ENCODE peak calls at places on chromosome 19, in five cellular contexts. C is HCT116, G is PC-3, R is neural progenitor cell, W is MM.1S. O is an unnamed sample.

GRCh38 chr19:763181-763580 is 12.3 kb downstream of the MISP start:
- DNase-seq in R (no peak), C (no peak), G (no peak), W (no peak), O (no peak)

GRCh38 chr19:16371540-16371986 is 46.9 kb downstream of the KLF2 start:
- DNase-seq in G (no peak), C (no peak), W (peak), R (no peak), O (no peak)

GRCh38 chr19:36745870-36746269 is 26.7 kb downstream of the ZNF850 start:
- DNase-seq in W (no peak), R (no peak), C (no peak), G (no peak), O (no peak)

GRCh38 chr19:48719263-48720171 is at the start of gene MAMSTR:
- DNase-seq in G (no peak), W (no peak), R (no peak), C (no peak), O (no peak)

GRCh38 chr19:10453852-10454251 is 33.5 kb downstream of the PDE4A start:
- DNase-seq in G (no peak), C (no peak), W (no peak), R (no peak), O (no peak)

GRCh38 chr19:23799321-23799720 is 40.6 kb upstream of the ZNF681 start:
- DNase-seq in W (peak), R (no peak), C (no peak), G (no peak), O (no peak)

GRCh38 chr19:14472202-14472961 is 2.8 kb downstream of the PTGER1 start:
- DNase-seq in G (peak), R (peak), C (peak), W (peak), O (peak)

GRCh38 chr19:15259900-15260299 is 27.7 kb upstream of the EPHX3 start:
- DNase-seq in R (no peak), G (no peak), C (no peak), W (no peak), O (no peak)

GRCh38 chr19:38675611-38676010 is 28.2 kb downstream of the ACTN4 start:
- DNase-seq in W (peak), R (no peak), G (no peak), C (no peak), O (peak)

GRCh38 chr19:16066611-16067104 is 9.6 kb upstream of the TPM4 start:
- DNase-seq in G (peak), W (peak), C (peak), R (no peak), O (peak)

DNA sequence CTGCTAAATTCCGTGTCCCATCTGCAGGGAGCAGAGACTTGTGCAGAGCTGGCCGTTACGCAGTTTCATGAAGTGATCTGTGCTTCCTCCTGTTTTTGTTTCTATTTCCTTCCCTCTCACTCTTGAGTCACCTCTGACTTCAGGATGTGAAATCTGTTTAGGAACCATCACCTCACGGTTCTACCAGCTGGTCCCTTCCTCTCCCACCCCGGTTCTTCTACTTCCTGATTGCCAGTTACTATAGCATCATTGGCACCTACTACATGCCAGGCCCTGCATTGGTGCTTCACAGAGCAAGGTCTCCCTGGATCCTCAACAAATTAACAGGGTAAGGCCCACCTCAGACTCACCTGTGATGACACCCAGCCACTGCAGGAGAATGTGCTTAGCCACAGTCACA is 8.6 kb downstream of the MAU2 start:
- DNase-seq in C (no peak), G (no peak), W (no peak), R (no peak), O (no peak)
- H3K9ac ChIP-seq in C (no peak), G (no peak), W (no peak), R (no peak), O (no peak)

GRCh38 chr19:12838182-12838890 is at the start of gene MAST1:
- DNase-seq in G (peak), R (peak), C (no peak), W (peak), O (peak)
- TF ChIP-seq EZH2 in G (no peak), R (peak), C (no peak), W (no peak), O (no peak)

GRCh38 chr19:33546656-33547055 is 25.1 kb upstream of the PEPD start:
- DNase-seq in R (no peak), C (no peak), G (no peak), W (no peak), O (no peak)
- TF ChIP-seq EZH2phosphoT487 in R (no peak), C (no peak), G (no peak), W (no peak), O (no peak)

GRCh38 chr19:13187419-13187818 is 37.2 kb downstream of the IER2 start:
- DNase-seq in R (no peak), G (no peak), W (no peak), C (no peak), O (no peak)

GRCh38 chr19:13176345-13176744 is 26.1 kb downstream of the IER2 start:
- DNase-seq in R (no peak), W (no peak), G (peak), C (no peak), O (no peak)

DNA sequence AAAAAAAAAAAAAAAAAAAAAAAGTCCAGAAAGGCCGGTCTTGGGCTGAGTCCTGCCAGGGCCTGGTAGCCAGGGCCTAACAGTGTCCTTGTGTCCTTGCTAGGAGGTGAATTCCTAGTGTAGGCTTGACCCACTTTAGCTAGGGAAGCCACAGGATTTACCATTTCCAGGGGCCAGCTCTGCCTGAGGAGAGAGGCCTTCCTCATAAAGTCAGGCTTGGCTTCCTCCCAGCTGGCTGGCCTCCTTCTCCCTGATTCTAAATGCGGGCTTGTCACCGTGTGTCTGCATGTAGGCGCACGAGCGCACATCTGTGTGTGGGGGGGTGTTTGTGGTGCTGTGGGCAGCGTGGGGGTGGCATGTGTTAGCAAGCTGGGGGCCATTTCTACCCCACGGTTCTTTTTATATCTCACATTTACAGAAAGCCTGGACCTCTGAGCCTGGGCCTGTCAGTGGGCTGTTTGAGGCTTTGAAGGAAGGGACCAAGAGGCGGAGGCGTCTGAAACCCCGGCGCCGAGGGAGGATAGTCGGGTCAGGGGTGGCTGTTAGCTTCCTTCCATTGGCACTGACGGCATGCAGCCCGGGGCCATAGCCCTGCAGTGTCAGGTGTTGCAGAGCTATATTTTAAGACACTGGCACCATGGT is 31.7 kb downstream of the IER2 start:
- DNase-seq in G (peak), W (no peak), C (no peak), R (no peak), O (peak)
- H3K9ac ChIP-seq in G (peak), W (no peak), C (no peak), R (no peak), O (peak)

DNA sequence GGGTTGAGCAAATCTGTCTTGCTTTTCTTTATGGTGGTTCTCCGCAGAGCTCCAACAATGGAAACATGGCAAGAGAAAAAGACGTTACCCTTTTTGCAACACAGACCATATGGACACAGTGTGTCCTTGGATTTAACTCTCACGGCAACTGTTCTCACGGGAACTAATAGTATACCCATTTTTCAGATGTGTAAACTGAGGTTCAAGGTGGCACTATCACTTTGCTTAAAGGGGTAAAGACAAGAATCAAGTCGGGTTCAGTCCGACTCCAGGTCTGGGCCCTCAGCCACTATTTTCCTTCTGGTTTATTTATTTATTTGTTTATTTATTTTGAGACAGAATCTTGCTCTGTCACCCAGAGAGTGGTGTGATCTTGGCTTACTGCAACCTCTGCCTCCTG is 176.0 kb downstream of the CACNA1A start:
- DNase-seq in W (no peak), G (no peak), C (no peak), R (no peak), O (no peak)
- TF ChIP-seq EZH2 in W (no peak), G (no peak), C (no peak), R (no peak), O (no peak)

GRCh38 chr19:35146746-35147466 is 3.9 kb downstream of the FXYD7 start:
- DNase-seq in C (no peak), R (no peak), G (no peak), W (no peak), O (no peak)

GRCh38 chr19:35143231-35143715 is at the start of gene FXYD7:
- DNase-seq in R (peak), W (no peak), G (no peak), C (no peak), O (no peak)

GRCh38 chr19:35144259-35144599 is 1.2 kb downstream of the FXYD7 start:
- DNase-seq in G (no peak), R (peak), C (no peak), W (no peak), O (no peak)

GRCh38 chr19:35143818-35144217 is 763 bp downstream of the FXYD7 start:
- DNase-seq in W (no peak), G (no peak), R (no peak), C (no peak), O (no peak)

DNA sequence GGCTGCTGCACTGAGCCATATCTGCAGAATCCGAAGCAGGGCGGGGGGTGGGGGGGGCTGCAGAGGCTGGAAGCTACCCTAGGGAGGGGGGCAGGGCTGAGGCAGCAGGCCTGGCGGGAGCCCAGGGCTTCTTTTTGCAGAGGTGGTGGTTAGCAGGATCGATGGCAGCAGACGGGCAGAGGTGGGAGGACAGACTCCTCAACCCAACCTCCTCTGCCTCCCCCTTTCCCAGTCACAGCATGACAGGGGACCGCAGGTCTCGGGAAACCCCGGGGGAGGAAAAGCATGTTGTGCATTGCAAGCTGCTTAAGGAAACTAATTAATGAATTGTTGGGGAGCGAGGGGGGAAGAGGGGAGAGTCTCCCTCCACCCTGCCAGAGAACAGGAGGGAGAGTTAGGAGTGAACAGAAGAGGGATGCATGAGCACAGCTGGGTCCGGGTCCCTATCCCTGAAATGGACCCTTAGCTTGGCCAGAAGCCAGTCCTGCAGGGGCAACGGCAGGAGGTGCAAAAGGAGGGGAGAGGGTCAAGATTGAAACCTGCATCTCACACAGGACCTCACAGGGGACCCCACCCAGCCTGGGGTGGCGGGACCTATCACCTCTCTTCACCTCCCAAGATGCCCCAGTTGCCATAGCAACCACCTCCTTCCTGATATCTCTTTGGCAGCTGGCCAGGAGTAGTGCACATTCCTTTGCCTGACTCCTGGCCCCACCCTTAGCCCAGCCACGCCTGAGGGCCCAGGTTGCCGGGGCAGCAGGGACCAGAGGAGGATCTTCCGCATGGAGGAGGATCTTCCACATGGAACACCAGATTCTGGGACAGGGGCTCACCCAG is 1.8 kb downstream of the FXYD7 start:
- DNase-seq in C (no peak), G (peak), R (peak), W (no peak), O (no peak)
- TF ChIP-seq EZH2phosphoT487 in C (no peak), G (no peak), R (no peak), W (no peak), O (no peak)

GRCh38 chr19:41937976-41938375 is 9.7 kb upstream of the ERFL start:
- DNase-seq in R (no peak), G (no peak), W (no peak), C (no peak), O (no peak)

GRCh38 chr19:41939861-41940442 is 11.7 kb upstream of the ERFL start:
- DNase-seq in G (no peak), R (peak), W (no peak), C (no peak), O (peak)

GRCh38 chr19:41937525-41937924 is 9.3 kb upstream of the ERFL start:
- DNase-seq in C (no peak), R (no peak), W (no peak), G (no peak), O (no peak)

GRCh38 chr19:41941410-41942202 is 13.4 kb upstream of the ERFL start:
- DNase-seq in R (no peak), C (no peak), W (no peak), G (no peak), O (no peak)

DNA sequence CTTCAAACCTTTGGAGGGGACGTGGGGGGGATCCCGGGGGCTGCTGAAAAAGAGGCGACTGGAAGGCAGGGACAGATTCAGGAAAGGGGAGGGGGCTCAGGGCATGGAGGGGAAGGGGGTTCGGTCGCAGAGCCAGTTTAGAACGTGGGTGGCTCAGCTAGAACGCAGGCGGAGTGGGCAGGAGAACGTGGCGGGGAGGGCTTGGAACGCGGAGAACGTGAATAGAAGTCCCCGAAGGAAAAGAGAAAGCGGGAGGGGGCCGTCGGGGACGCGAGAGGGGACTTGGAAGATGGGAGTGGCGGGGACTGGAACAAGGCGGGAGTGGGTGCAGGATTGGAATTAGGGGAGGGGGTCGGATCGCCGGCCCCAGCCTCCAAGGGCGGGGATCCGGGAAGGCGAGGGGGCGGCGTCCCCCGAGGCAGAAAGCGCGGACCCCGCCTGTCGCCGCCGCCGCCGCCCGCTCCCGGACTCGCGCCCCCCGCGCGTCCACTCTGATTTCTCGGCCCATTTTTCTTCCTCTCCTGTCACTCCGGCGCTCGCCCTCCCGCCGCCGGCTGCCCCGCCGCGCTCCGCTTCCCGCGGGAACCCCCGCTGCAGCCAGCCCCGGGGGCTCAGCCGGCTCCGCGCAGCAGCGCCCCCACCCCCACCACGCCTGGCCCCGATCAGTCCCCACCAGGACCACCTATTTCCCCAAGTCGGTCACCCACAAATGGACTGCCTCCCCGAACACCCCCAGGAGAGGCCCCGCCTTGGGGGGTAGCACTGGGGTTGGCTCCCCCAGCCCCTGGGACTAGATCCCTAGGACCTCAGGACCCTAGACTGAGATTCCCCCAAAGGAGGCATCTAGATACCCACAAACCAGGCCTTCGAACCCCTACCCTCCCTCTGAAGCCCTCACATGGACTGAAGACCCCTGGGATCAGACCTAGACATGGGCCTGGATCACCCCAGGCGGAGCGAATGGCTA is 12.5 kb upstream of the ERFL start:
- DNase-seq in C (no peak), G (no peak), W (no peak), R (no peak), O (peak)
- H3K9ac ChIP-seq in C (no peak), G (no peak), W (peak), R (no peak), O (peak)

DNA sequence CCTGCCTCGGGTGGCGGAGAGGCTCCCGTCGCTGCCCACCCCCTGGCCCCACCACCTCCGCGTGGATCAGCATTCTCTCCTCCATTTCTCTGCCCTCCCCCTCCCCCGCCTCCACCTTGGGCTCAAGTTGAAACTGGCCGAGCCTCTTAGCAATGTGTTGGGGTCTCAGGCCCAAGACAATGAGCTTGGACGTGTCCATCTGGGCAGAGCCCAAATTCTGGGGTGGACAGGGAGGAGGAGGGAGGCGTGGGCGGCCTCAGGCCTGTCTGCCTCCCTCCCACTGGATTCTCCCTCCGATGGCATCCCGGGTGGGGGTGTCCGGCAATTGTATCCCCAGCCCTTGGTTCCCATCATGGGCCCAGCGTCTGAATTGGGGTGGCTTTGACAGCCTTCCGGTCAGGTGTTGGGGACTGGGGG is 1.2 kb downstream of the CELF5 start:
- DNase-seq in G (no peak), R (no peak), W (no peak), C (no peak), O (no peak)
- TF ChIP-seq EZH2 in G (no peak), R (no peak), W (no peak), C (no peak), O (no peak)

GRCh38 chr19:8366121-8366581 is 2.2 kb downstream of the ANGPTL4 start:
- DNase-seq in G (no peak), C (no peak), R (no peak), W (no peak), O (no peak)

GRCh38 chr19:8363803-8364771 is at the start of gene ANGPTL4:
- DNase-seq in G (peak), W (no peak), R (peak), C (peak), O (peak)

GRCh38 chr19:8360196-8360595 is 3.8 kb upstream of the ANGPTL4 start:
- DNase-seq in R (no peak), G (no peak), W (no peak), C (no peak), O (no peak)

GRCh38 chr19:8358948-8359347 is 5.0 kb upstream of the ANGPTL4 start:
- DNase-seq in W (no peak), C (no peak), R (no peak), G (no peak), O (no peak)

GRCh38 chr19:8361921-8362793 is 1.8 kb upstream of the ANGPTL4 start:
- DNase-seq in G (peak), C (peak), W (peak), R (no peak), O (peak)
- TF ChIP-seq EZH2phosphoT487 in G (no peak), C (no peak), W (no peak), R (no peak), O (no peak)

GRCh38 chr19:42306646-42307045 is 4.2 kb upstream of the PAFAH1B3 start:
- DNase-seq in G (no peak), C (no peak), W (no peak), R (no peak), O (no peak)

GRCh38 chr19:42303876-42304275 is 1.5 kb upstream of the PAFAH1B3 start:
- DNase-seq in C (no peak), R (no peak), W (no peak), G (no peak), O (no peak)

GRCh38 chr19:42297034-42297433 is 4.9 kb upstream of the PRR19 start:
- DNase-seq in R (no peak), W (no peak), C (no peak), G (no peak), O (no peak)

GRCh38 chr19:42303101-42303464 is 659 bp upstream of the PAFAH1B3 start:
- DNase-seq in R (no peak), C (no peak), G (no peak), W (no peak), O (no peak)

GRCh38 chr19:42301646-42302204 is at the start of gene PRR19:
- DNase-seq in G (no peak), C (no peak), R (peak), W (no peak), O (peak)
- H3K9ac ChIP-seq in G (no peak), C (peak), R (peak), W (peak), O (peak)